ENCODE peak calls at places on chromosomes 7 and 10, in ten cellular contexts. Y, O, J, D, R, F, I, E, M and Z are unnamed samples.

GRCh38 chr7:84043661-84044191 is 150.9 kb downstream of the SEMA3A start:
- DNase-seq in Y (no peak), O (peak), J (no peak), D (no peak), R (no peak), F (no peak), I (no peak), E (no peak), M (no peak), Z (no peak)

GRCh38 chr10:112732277-112732891 is 217.7 kb upstream of the TCF7L2 start:
- DNase-seq in Y (no peak), O (peak), J (no peak), D (no peak), R (no peak), F (no peak), I (no peak), E (peak), M (no peak), Z (no peak)

GRCh38 chr7:138001529-138002095 is at the start of gene CREB3L2:
- DNase-seq in Y (no peak), O (peak), J (peak), D (no peak), R (no peak), F (peak), I (peak), E (peak), M (peak), Z (no peak)

GRCh38 chr10:88243847-88244730 is 339.0 kb downstream of the RNLS start:
- DNase-seq in Y (peak), O (no peak), J (no peak), D (peak), R (no peak), F (no peak), I (peak), E (no peak), M (peak), Z (peak)

GRCh38 chr7:141074162-141074989 is 512 bp downstream of the TMEM178B start:
- DNase-seq in Y (peak), O (peak), J (no peak), D (no peak), R (no peak), F (no peak), I (no peak), E (peak), M (no peak), Z (no peak)

GRCh38 chr7:104029765-104030164 is 40.3 kb upstream of the RELN start:
- DNase-seq in Y (no peak), O (no peak), J (no peak), D (no peak), R (no peak), F (no peak), I (no peak), E (no peak), M (no peak), Z (no peak)

GRCh38 chr7:150476819-150477631 is 26.6 kb downstream of the GIMAP8 start:
- DNase-seq in Y (no peak), O (no peak), J (no peak), D (no peak), R (no peak), F (no peak), I (no peak), E (no peak), M (no peak), Z (no peak)

GRCh38 chr10:114925675-114926204 is 12.3 kb upstream of the TRUB1 start:
- DNase-seq in Y (no peak), O (peak), J (peak), D (no peak), R (no peak), F (no peak), I (no peak), E (no peak), M (no peak), Z (no peak)

GRCh38 chr10:14466256-14466655 is 135.5 kb upstream of the FRMD4A start:
- DNase-seq in Y (no peak), O (no peak), J (no peak), D (no peak), R (no peak), F (no peak), I (no peak), E (no peak), M (no peak), Z (no peak)

GRCh38 chr7:1798191-1798590 is 128.1 kb downstream of the ELFN1 start:
- DNase-seq in Y (no peak), O (no peak), J (no peak), D (no peak), R (no peak), F (no peak), I (no peak), E (no peak), M (no peak), Z (no peak)

GRCh38 chr10:107576746-107577145 is 412.2 kb upstream of the SORCS1 start:
- DNase-seq in Y (no peak), O (no peak), J (no peak), D (no peak), R (no peak), F (no peak), I (no peak), E (no peak), M (peak), Z (no peak)

GRCh38 chr7:11193888-11194287 is 220.2 kb downstream of the PHF14 start:
- DNase-seq in Y (no peak), O (no peak), J (no peak), D (no peak), R (no peak), F (no peak), I (no peak), E (no peak), M (no peak), Z (no peak)

GRCh38 chr7:31022726-31023125 is 29.4 kb upstream of the ADCYAP1R1 start:
- DNase-seq in Y (no peak), O (no peak), J (no peak), D (no peak), R (no peak), F (no peak), I (no peak), E (no peak), M (no peak), Z (no peak)

GRCh38 chr10:127343831-127344230 is 147.4 kb upstream of the INSYN2A start:
- DNase-seq in Y (no peak), O (peak), J (no peak), D (no peak), R (peak), F (no peak), I (no peak), E (no peak), M (no peak), Z (no peak)

GRCh38 chr10:30284860-30285594 is 64.1 kb downstream of the MTPAP start:
- DNase-seq in Y (no peak), O (peak), J (peak), D (no peak), R (no peak), F (no peak), I (no peak), E (no peak), M (no peak), Z (no peak)

GRCh38 chr10:123755061-123755460 is 88.9 kb downstream of the GPR26 start:
- DNase-seq in Y (no peak), O (no peak), J (no peak), D (no peak), R (no peak), F (no peak), I (no peak), E (no peak), M (no peak), Z (no peak)

GRCh38 chr7:86559096-86559495 is 84.6 kb upstream of the GRM3 start:
- DNase-seq in Y (no peak), O (no peak), J (no peak), D (no peak), R (no peak), F (no peak), I (no peak), E (no peak), M (no peak), Z (no peak)

GRCh38 chr7:95205821-95206220 is 118.5 kb downstream of the PON1 start:
- DNase-seq in Y (no peak), O (peak), J (no peak), D (peak), R (no peak), F (no peak), I (no peak), E (no peak), M (no peak), Z (peak)

GRCh38 chr7:27143950-27144798 is 693 bp upstream of the HOXA5 start:
- DNase-seq in Y (peak), O (no peak), J (no peak), D (no peak), R (no peak), F (no peak), I (no peak), E (no peak), M (no peak), Z (no peak)
- H3K4me3 ChIP-seq in Y (peak), O (peak), J (no peak), D (peak), R (no peak), F (no peak), I (no peak), E (no peak), M (peak), Z (no peak)

GRCh38 chr7:107931740-107932515 is 40.9 kb downstream of the DLD start:
- DNase-seq in Y (peak), O (no peak), J (no peak), D (no peak), R (no peak), F (no peak), I (no peak), E (peak), M (no peak), Z (no peak)
- H3K4me3 ChIP-seq in Y (no peak), O (no peak), J (no peak), D (no peak), R (no peak), F (no peak), I (no peak), E (peak), M (no peak), Z (no peak)

DNA sequence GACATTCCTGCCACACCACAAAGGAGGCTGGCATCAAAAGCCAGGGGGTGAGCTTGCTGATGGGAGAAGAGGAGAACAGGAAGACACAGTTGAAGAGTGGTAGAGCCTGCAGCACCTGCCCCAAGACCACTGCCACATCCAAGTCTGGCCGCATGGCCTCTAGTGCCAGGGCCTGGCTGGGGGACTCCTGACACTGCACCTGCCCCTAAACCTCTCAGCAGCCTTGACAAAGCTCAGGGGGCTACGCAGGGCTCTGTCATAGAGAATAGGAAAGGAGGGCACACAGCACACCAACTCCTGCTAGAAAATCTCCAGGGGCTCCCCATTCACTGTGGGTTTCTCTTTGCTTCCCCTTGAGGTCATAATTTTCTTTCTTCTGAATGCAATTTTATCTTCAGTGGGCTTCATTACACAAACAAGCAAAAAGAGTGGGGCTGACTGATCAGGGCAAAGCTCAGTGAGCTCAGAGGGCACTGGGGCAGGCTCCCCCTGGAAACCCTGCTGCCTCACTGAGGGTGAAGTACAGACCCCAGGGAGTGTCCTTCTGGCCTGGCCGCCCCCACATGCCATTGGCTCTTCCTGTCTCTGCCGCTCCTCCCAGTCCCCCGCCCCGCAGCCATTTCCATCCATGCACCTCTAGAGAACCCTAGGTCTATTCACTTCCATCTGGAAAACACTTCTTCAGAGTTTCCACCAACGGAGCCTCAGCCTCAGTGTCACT is 37.2 kb downstream of the VOPP1 start:
- DNase-seq in Y (no peak), O (no peak), J (peak), D (no peak), R (no peak), F (no peak), I (no peak), E (no peak), M (no peak), Z (no peak)
- H3K4me3 ChIP-seq in Y (no peak), O (no peak), J (no peak), D (no peak), R (no peak), F (peak), I (no peak), E (no peak), M (no peak), Z (no peak)

DNA sequence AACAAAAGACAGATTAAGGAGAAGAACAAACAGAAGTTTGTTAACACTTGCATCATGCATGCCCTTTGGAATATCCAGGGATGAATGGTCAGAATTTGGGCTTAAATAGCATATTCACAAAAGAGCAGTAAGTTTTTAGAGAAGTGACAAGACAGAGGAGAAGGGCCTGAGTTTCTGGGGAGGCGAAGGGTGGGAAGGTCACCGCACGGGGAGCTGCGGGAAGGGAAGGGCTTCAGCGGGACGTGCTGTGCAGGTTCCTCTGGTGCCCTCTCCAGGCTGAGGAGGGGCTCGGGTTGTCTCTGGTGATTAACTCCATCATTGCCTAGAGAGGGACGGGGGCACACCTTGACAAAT is 10.4 kb upstream of the ZNF22 start:
- DNase-seq in Y (no peak), O (no peak), J (no peak), D (no peak), R (no peak), F (no peak), I (no peak), E (peak), M (no peak), Z (no peak)
- H3K4me3 ChIP-seq in Y (no peak), O (no peak), J (no peak), D (no peak), R (no peak), F (no peak), I (no peak), E (peak), M (no peak), Z (no peak)

GRCh38 chr10:99534939-99535763 is 2.4 kb downstream of the NKX2-3 start:
- DNase-seq in Y (no peak), O (peak), J (peak), D (no peak), R (no peak), F (no peak), I (no peak), E (peak), M (no peak), Z (no peak)
- H3K4me3 ChIP-seq in Y (peak), O (peak), J (peak), D (no peak), R (no peak), F (no peak), I (peak), E (peak), M (peak), Z (peak)

GRCh38 chr7:45971171-45971570 is 50.1 kb upstream of the IGFBP3 start:
- DNase-seq in Y (no peak), O (no peak), J (no peak), D (no peak), R (no peak), F (no peak), I (no peak), E (no peak), M (no peak), Z (no peak)
- H3K4me3 ChIP-seq in Y (no peak), O (no peak), J (no peak), D (no peak), R (no peak), F (no peak), I (no peak), E (no peak), M (no peak), Z (no peak)

GRCh38 chr10:96695975-96696634 is 24.2 kb downstream of the PIK3AP1 start:
- DNase-seq in Y (no peak), O (no peak), J (no peak), D (no peak), R (no peak), F (no peak), I (no peak), E (no peak), M (no peak), Z (no peak)
- H3K4me3 ChIP-seq in Y (no peak), O (no peak), J (no peak), D (no peak), R (no peak), F (no peak), I (no peak), E (no peak), M (no peak), Z (no peak)